ENCODE peak calls at places on chromosome X, in five cellular contexts. X is tibial artery; K is stimulated activated effector memory CD8-positive, alpha-beta T cell treated with anti-CD3 and anti-CD28 coated beads, Interleukin-12 subunit alpha, Interleukin-12 subunit beta, amount 100 ng/mL, for 72 hours; F is activated CD4-positive, CD25-positive, alpha-beta regulatory T cell treated with anti-CD3 and anti-CD28 coated beads, Interleukin-2, amount 50 U/mL, for 72 hours; Y is endothelial cell. S is an unnamed sample.

GRCh38 chrX:41180194-41180902 is 95.1 kb downstream of the USP9X start:
- DNase-seq in F (no peak), X (no peak), Y (peak; percentile 28), K (peak; percentile 13), S (peak; percentile 10)

GRCh38 chrX:10240918-10241317 is 84.1 kb downstream of the CLCN4 start:
- DNase-seq in F (no peak), K (no peak), Y (no peak), X (no peak), S (no peak)

GRCh38 chrX:146278381-146278780 is 460.8 kb downstream of the SLITRK2 start:
- DNase-seq in K (no peak), X (no peak), Y (peak; percentile 15), F (no peak), S (no peak)

GRCh38 chrX:2320580-2321327 is 180.0 kb downstream of the DHRSX start:
- DNase-seq in F (no peak), X (no peak), Y (no peak), K (no peak), S (peak; percentile 56)

GRCh38 chrX:77527233-77528001 is 80.2 kb downstream of the FGF16 start:
- DNase-seq in X (no peak), Y (no peak), F (no peak), K (no peak), S (peak; percentile 26)

GRCh38 chrX:15619053-15619772 is 18.5 kb upstream of the ACE2 start:
- DNase-seq in K (no peak), F (no peak), Y (no peak), X (no peak), S (no peak)

GRCh38 chrX:1481636-1482529 is 29.2 kb upstream of the ASMTL start:
- DNase-seq in X (peak; percentile 76), Y (peak; percentile 18), F (peak; percentile 72), K (peak; percentile 61), S (peak; percentile 66)

GRCh38 chrX:46325312-46325877 is 219.8 kb downstream of the ZNF674 start:
- DNase-seq in X (no peak), K (no peak), F (no peak), Y (no peak), S (no peak)

GRCh38 chrX:15430584-15430983 is 46.4 kb upstream of the VEGFD start:
- DNase-seq in F (no peak), Y (no peak), K (no peak), X (no peak), S (no peak)

GRCh38 chrX:82127228-82128123 is 925.6 kb downstream of the SH3BGRL start:
- DNase-seq in X (no peak), K (no peak), F (no peak), Y (no peak), S (no peak)

GRCh38 chrX:39815621-39816020 is 282.1 kb downstream of the BCOR start:
- DNase-seq in Y (no peak), K (no peak), F (no peak), X (no peak), S (no peak)

GRCh38 chrX:153642655-153643430 is 4.2 kb upstream of the DUSP9 start:
- DNase-seq in F (no peak), Y (no peak), K (no peak), X (no peak), S (no peak)

GRCh38 chrX:13376857-13377441 is 57.1 kb upstream of the ATXN3L start:
- DNase-seq in X (no peak), K (no peak), Y (no peak), F (no peak), S (peak; percentile 28)

GRCh38 chrX:48003758-48004457 is at the start of gene ZNF182:
- DNase-seq in Y (peak; percentile 87), K (peak; percentile 76), X (peak; percentile 95), F (peak; percentile 85), S (peak; percentile 92)

GRCh38 chrX:118655561-118656246 is 71.7 kb upstream of the IL13RA1 start:
- DNase-seq in X (no peak), Y (no peak), K (no peak), F (no peak), S (no peak)

GRCh38 chrX:53494427-53494826 is 60.3 kb upstream of the HSD17B10 start:
- DNase-seq in Y (no peak), X (no peak), K (no peak), F (no peak), S (no peak)

GRCh38 chrX:11704725-11705495 is 39.2 kb upstream of the ARHGAP6 start:
- DNase-seq in K (no peak), F (no peak), X (no peak), Y (no peak), S (no peak)

GRCh38 chrX:74421181-74422028 is at the start of gene SLC16A2:
- DNase-seq in F (no peak), K (peak; percentile 3), X (peak; percentile 90), Y (peak; percentile 52), S (peak; percentile 74)

GRCh38 chrX:131621650-131622049 is 77.8 kb downstream of the OR13H1 start:
- DNase-seq in F (no peak), K (no peak), Y (no peak), X (no peak), S (no peak)

GRCh38 chrX:46758163-46758955 is 559 bp downstream of the SLC9A7 start:
- DNase-seq in X (no peak), K (no peak), F (peak; percentile 45), Y (no peak), S (peak; percentile 8)

GRCh38 chrX:150508018-150508417 is 60.4 kb upstream of the MTM1 start:
- DNase-seq in K (no peak), X (peak; percentile 72), F (no peak), Y (no peak), S (no peak)

GRCh38 chrX:13432776-13433605 is 113.1 kb upstream of the ATXN3L start:
- DNase-seq in Y (no peak), K (no peak), F (no peak), X (no peak), S (no peak)

GRCh38 chrX:123732679-123733363 is at the start of gene THOC2:
- DNase-seq in Y (peak; percentile 69), K (peak; percentile 40), X (peak; percentile 91), F (peak; percentile 66), S (peak; percentile 90)

GRCh38 chrX:73930300-73930699 is 367.3 kb downstream of the CHIC1 start:
- DNase-seq in Y (no peak), F (no peak), K (no peak), X (no peak), S (no peak)

GRCh38 chrX:140480765-140481164 is 24.1 kb downstream of the SOX3 start:
- DNase-seq in K (no peak), F (no peak), X (no peak), Y (no peak), S (no peak)

GRCh38 chrX:15146515-15146914 is 123.4 kb downstream of the ASB9 start:
- DNase-seq in X (no peak), F (peak; percentile 37), Y (peak; percentile 39), K (no peak), S (no peak)

GRCh38 chrX:123993326-123993725 is 31.8 kb downstream of the STAG2 start:
- DNase-seq in F (no peak), K (no peak), Y (no peak), X (no peak), S (no peak)